ENCODE peak calls at places on chromosome 7, in six cellular contexts. Y is HCEC 1CT, N is HTR-8/SVneo, O is hypothalamus, F is HFF-Myc, X is Calu3. T is an unnamed sample.

GRCh38 chr7:118153551-118154177 is 30.3 kb upstream of the LSM8 start:
- DNase-seq in Y (peak), N (no peak), O (no peak), F (no peak), X (peak), T (peak)

GRCh38 chr7:147915781-147916180 is 674.8 kb upstream of the C7orf33 start:
- DNase-seq in Y (no peak), N (no peak), O (no peak), F (no peak), X (no peak), T (no peak)

GRCh38 chr7:1434165-1434718 is 25.0 kb downstream of the MICALL2 start:
- DNase-seq in Y (no peak), N (no peak), O (no peak), F (no peak), X (no peak), T (no peak)

GRCh38 chr7:150324366-150324961 is 1.1 kb upstream of the ACTR3C start:
- DNase-seq in Y (no peak), N (no peak), O (no peak), F (no peak), X (no peak), T (no peak)

GRCh38 chr7:98051118-98051744 is 55.4 kb upstream of the LMTK2 start:
- DNase-seq in Y (no peak), N (no peak), O (peak), F (no peak), X (peak), T (no peak)

GRCh38 chr7:81301815-81302214 is 383.0 kb upstream of the SEMA3C start:
- DNase-seq in Y (no peak), N (no peak), O (no peak), F (no peak), X (no peak), T (no peak)

GRCh38 chr7:158247758-158248487 is 339.7 kb downstream of the PTPRN2 start:
- DNase-seq in Y (no peak), N (no peak), O (no peak), F (no peak), X (no peak), T (no peak)

GRCh38 chr7:43716598-43716997 is 12.7 kb downstream of the COA1 start:
- DNase-seq in Y (no peak), N (no peak), O (no peak), F (no peak), X (no peak), T (no peak)

GRCh38 chr7:111026806-111027205 is 64.1 kb upstream of the LRRN3 start:
- DNase-seq in Y (no peak), N (no peak), O (no peak), F (no peak), X (no peak), T (no peak)

GRCh38 chr7:116582806-116583444 is 58.1 kb downstream of the CAV1 start:
- DNase-seq in Y (peak), N (peak), O (no peak), F (no peak), X (no peak), T (no peak)

GRCh38 chr7:28269700-28270361 is 89.2 kb upstream of the JAZF1 start:
- DNase-seq in Y (no peak), N (no peak), O (no peak), F (no peak), X (no peak), T (peak)

GRCh38 chr7:76409537-76409936 is at the start of gene SSC4D:
- DNase-seq in Y (no peak), N (peak), O (no peak), F (no peak), X (no peak), T (no peak)

GRCh38 chr7:155296788-155297516 is 726 bp upstream of the INSIG1 start:
- DNase-seq in Y (peak), N (peak), O (peak), F (peak), X (peak), T (peak)

GRCh38 chr7:128036226-128036940 is 5.1 kb upstream of the LRRC4 start:
- DNase-seq in Y (no peak), N (no peak), O (no peak), F (no peak), X (no peak), T (no peak)

GRCh38 chr7:42678315-42678714 is 233.6 kb downstream of the C7orf25 start:
- DNase-seq in Y (no peak), N (no peak), O (no peak), F (no peak), X (no peak), T (no peak)

GRCh38 chr7:128424936-128425335 is 15.2 kb upstream of the IMPDH1 start:
- DNase-seq in Y (no peak), N (no peak), O (no peak), F (no peak), X (no peak), T (no peak)

GRCh38 chr7:1271046-1271445 is 38.4 kb downstream of the UNCX start:
- DNase-seq in Y (no peak), N (no peak), O (no peak), F (no peak), X (no peak), T (no peak)

GRCh38 chr7:151769189-151769821 is 107.6 kb downstream of the PRKAG2 start:
- DNase-seq in Y (no peak), N (no peak), O (no peak), F (no peak), X (no peak), T (no peak)

GRCh38 chr7:158507917-158508316 is 79.7 kb downstream of the PTPRN2 start:
- DNase-seq in Y (no peak), N (no peak), O (no peak), F (no peak), X (no peak), T (no peak)

GRCh38 chr7:29969706-29970105 is 19.9 kb downstream of the SCRN1 start:
- DNase-seq in Y (no peak), N (no peak), O (no peak), F (no peak), X (no peak), T (no peak)

GRCh38 chr7:30996261-30996660 is 32.5 kb downstream of the GHRHR start:
- DNase-seq in Y (no peak), N (no peak), O (no peak), F (no peak), X (no peak), T (no peak)

GRCh38 chr7:27133409-27134157 is 3.0 kb upstream of the HOXA4 start:
- DNase-seq in Y (no peak), N (no peak), O (no peak), F (no peak), X (peak), T (no peak)

GRCh38 chr7:149881328-149882263 is 7.8 kb downstream of the ATP6V0E2 start:
- DNase-seq in Y (no peak), N (no peak), O (no peak), F (no peak), X (no peak), T (no peak)

GRCh38 chr7:144641389-144642044 is 194.3 kb downstream of the TPK1 start:
- DNase-seq in Y (no peak), N (no peak), O (no peak), F (no peak), X (no peak), T (no peak)

GRCh38 chr7:112533591-112533990 is 52.8 kb downstream of the LSMEM1 start:
- DNase-seq in Y (peak), N (no peak), O (no peak), F (no peak), X (no peak), T (no peak)

GRCh38 chr7:106265133-106265532 is 19.6 kb downstream of the NAMPT start:
- DNase-seq in Y (no peak), N (no peak), O (no peak), F (no peak), X (no peak), T (no peak)

GRCh38 chr7:28853150-28853549 is 105.0 kb downstream of the TRIL start:
- DNase-seq in Y (no peak), N (no peak), O (no peak), F (no peak), X (no peak), T (no peak)

GRCh38 chr7:106848851-106849442 is 16.1 kb upstream of the PIK3CG start:
- DNase-seq in Y (peak), N (peak), O (no peak), F (peak), X (no peak), T (no peak)